ENCODE peak calls at places on chromosomes 3 and 15, in four cellular contexts. One of them, this sample, is unnamed.

GRCh38 chr15:69154026-69154425 is 6.4 kb upstream of the GLCE start:
- DNase-seq in left colon: no peak
- DNase-seq in iris pigment epithelial cell: peak
- DNase-seq in HFFc6: no peak
- DNase-seq in this sample: no peak

GRCh38 chr3:139346771-139347170 is 3.0 kb downstream of the MRPS22 start:
- DNase-seq in left colon: no peak
- DNase-seq in iris pigment epithelial cell: no peak
- DNase-seq in HFFc6: no peak
- DNase-seq in this sample: no peak

GRCh38 chr15:42919794-42920280 is 741 bp downstream of the TTBK2 start:
- DNase-seq in left colon: no peak
- DNase-seq in iris pigment epithelial cell: peak
- DNase-seq in HFFc6: peak
- DNase-seq in this sample: no peak

GRCh38 chr3:160180581-160181216 is 44.5 kb upstream of the C3orf80 start:
- DNase-seq in left colon: peak
- DNase-seq in iris pigment epithelial cell: peak
- DNase-seq in HFFc6: peak
- DNase-seq in this sample: no peak

GRCh38 chr3:155386306-155386705 is 92.8 kb upstream of the STRIT1 start:
- DNase-seq in left colon: no peak
- DNase-seq in iris pigment epithelial cell: no peak
- DNase-seq in HFFc6: no peak
- DNase-seq in this sample: no peak

GRCh38 chr3:14988988-14989394 is 41.6 kb downstream of the NR2C2 start:
- DNase-seq in left colon: no peak
- DNase-seq in iris pigment epithelial cell: no peak
- DNase-seq in HFFc6: no peak
- DNase-seq in this sample: no peak

GRCh38 chr3:151835751-151836550 is 22.0 kb downstream of the AADAC start:
- DNase-seq in left colon: no peak
- DNase-seq in iris pigment epithelial cell: peak
- DNase-seq in HFFc6: peak
- DNase-seq in this sample: no peak

GRCh38 chr3:14435175-14436011 is 33.0 kb downstream of the SLC6A6 start:
- DNase-seq in left colon: no peak
- DNase-seq in iris pigment epithelial cell: no peak
- DNase-seq in HFFc6: no peak
- DNase-seq in this sample: no peak

GRCh38 chr3:21704796-21705195 is 46.2 kb downstream of the ZNF385D start:
- DNase-seq in left colon: no peak
- DNase-seq in iris pigment epithelial cell: no peak
- DNase-seq in HFFc6: no peak
- DNase-seq in this sample: no peak